ENCODE peak calls at places on chromosomes 1 and 21, in four cellular contexts. N, Z, I and S are unnamed samples. For H4K20me1, the result is how much of the 10 kb centered on the place peaks cover.

GRCh38 chr1:90810006-90810405 is 92.9 kb upstream of the BARHL2 start:
- DNase-seq in N (no peak), I (no peak), Z (no peak), S (no peak)

GRCh38 chr1:14884619-14885175 is 268.9 kb upstream of the TMEM51 start:
- DNase-seq in I (no peak), N (no peak), Z (no peak), S (no peak)

GRCh38 chr21:27380303-27380702 is 413.4 kb upstream of the ADAMTS5 start:
- DNase-seq in Z (no peak), N (no peak), I (peak), S (no peak)

GRCh38 chr21:27268290-27268689 is 301.4 kb upstream of the ADAMTS5 start:
- DNase-seq in N (no peak), I (peak), Z (no peak), S (peak)

GRCh38 chr21:42221581-42222345 is 2.8 kb downstream of the ABCG1 start:
- DNase-seq in N (no peak), Z (no peak), I (no peak), S (peak)

GRCh38 chr1:57041901-57042300 is 76.1 kb upstream of the C8B start:
- DNase-seq in N (no peak), Z (no peak), I (peak), S (no peak)

GRCh38 chr1:194300340-194300739 is 1113.9 kb upstream of the B3GALT2 start:
- DNase-seq in Z (no peak), N (no peak), I (no peak), S (no peak)

GRCh38 chr1:13513885-13514546 is at the start of gene LRRC38:
- DNase-seq in Z (peak), I (no peak), N (peak), S (no peak)

GRCh38 chr1:232038704-232039103 is 412.1 kb downstream of the DISC1 start:
- DNase-seq in Z (no peak), N (no peak), I (peak), S (no peak)

GRCh38 chr21:32803651-32804050 is 32.1 kb upstream of the PAXBP1 start:
- DNase-seq in Z (no peak), N (no peak), I (peak), S (no peak)

GRCh38 chr1:167462341-167462740 is 56.0 kb downstream of the CD247 start:
- DNase-seq in I (no peak), N (no peak), Z (no peak), S (no peak)

GRCh38 chr1:159428536-159428935 is 3.5 kb upstream of the OR10J4 start:
- DNase-seq in Z (no peak), N (no peak), I (peak), S (peak)

GRCh38 chr1:37325010-37325409 is 149.4 kb upstream of the ZC3H12A start:
- DNase-seq in I (no peak), Z (no peak), N (no peak), S (no peak)

GRCh38 chr1:185045793-185046441 is 559 bp downstream of the RNF2 start:
- DNase-seq in Z (peak), I (peak), N (peak), S (peak)

GRCh38 chr21:39317134-39318090 is 4.0 kb upstream of the BRWD1 start:
- DNase-seq in N (no peak), I (no peak), Z (no peak), S (no peak)

GRCh38 chr1:151428068-151428467 is 28.7 kb downstream of the PSMB4 start:
- DNase-seq in Z (no peak), N (no peak), I (no peak), S (no peak)

GRCh38 chr1:149979972-149980548 is 30.5 kb downstream of the OTUD7B start:
- DNase-seq in N (no peak), Z (no peak), I (peak), S (no peak)

GRCh38 chr1:43437031-43437973 is 16.4 kb downstream of the HYI start:
- DNase-seq in N (peak), Z (no peak), I (no peak), S (no peak)

GRCh38 chr1:174892016-174892415 is 107.7 kb upstream of the CACYBP start:
- DNase-seq in Z (no peak), N (peak), I (no peak), S (no peak)

DNA sequence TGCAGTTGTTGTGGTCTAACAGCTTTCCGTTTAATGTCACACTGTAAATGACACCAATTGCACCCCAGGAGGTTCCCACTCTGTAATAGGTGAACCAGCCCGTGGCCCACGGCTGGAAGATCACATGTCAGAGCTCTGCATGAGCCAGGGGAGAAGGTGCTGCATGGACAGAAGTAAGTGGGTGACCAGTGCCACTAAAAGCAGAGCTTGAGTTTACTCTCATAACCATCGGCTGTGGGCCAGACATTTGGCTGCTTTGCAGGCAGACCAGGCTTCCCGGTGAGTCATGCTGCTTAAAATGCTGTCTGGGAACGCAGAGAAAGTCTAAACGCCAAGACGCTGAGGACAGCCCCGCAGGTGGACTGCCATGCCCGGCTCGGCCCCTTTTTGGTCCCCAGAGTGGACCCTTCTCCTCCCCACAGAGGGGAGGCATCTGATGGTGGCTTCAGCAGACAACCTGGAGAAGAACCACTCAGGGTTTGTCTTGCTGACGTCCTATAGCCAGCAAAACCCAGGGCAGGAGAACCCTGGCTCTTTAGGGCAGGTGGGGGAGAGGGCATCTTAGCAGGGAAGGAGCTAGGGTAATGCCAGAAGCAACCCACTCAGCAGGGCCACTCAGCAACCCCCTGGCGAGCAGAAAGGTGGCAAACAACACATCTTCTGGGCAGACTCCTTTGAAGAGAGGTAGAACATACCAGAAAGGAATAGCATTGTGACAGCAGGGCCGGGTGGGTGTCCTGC is 7.3 kb downstream of the KIAA2013 start:
- DNase-seq in N (no peak), Z (no peak), I (peak), S (peak)
- H4K20me1 ChIP-seq in N (under half), Z (under half), I (under half), S (under half)

DNA sequence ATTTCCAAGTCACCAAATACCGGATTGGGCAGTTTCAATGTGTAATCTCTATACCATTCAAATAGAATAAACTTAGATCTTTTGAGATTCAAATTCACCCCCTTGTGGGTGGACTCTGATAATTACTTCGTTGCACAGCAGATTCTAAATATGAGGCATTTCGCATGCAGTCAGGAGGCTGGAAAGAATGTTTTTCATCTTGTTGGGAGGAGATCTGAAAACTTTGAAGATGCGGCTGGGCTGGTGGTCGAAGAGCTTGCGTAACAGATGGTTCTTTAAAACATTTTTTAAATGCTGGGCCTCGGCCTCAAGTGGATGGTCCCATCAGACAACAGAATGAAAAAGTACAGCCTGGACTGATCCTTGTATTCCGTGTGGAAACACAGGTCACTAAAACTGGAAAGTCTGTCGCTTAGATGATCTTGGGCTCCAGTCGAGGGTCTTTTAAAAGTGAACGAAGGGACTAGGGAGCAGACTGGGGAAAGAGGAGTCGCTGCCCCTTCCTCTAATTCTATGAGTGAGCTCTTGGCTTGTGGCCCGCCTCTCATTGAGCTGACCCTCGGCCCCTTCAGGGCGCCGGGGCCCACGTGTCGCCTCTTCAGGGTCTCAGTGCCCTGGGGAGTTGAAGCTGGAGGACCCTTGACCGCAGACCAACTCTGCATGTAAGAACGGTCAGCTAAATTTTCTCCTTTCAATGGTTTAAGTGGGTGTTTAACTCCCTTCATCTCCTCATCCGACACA is 10.6 kb downstream of the NR5A2 start:
- DNase-seq in I (no peak), N (peak), Z (no peak), S (no peak)
- TF ChIP-seq EZH2 in I (no peak), N (peak), Z (peak), S (no peak)

GRCh38 chr21:43794311-43794710 is 4.9 kb downstream of the RRP1 start:
- DNase-seq in Z (no peak), I (no peak), N (no peak), S (no peak)
- H4K20me1 ChIP-seq in Z (under half), I (under half), N (under half), S (under half)

GRCh38 chr1:7650801-7651200 is 120.3 kb upstream of the VAMP3 start:
- DNase-seq in Z (peak), N (peak), I (no peak), S (no peak)
- TF ChIP-seq EZH2 in Z (no peak), N (no peak), I (no peak), S (no peak)

DNA sequence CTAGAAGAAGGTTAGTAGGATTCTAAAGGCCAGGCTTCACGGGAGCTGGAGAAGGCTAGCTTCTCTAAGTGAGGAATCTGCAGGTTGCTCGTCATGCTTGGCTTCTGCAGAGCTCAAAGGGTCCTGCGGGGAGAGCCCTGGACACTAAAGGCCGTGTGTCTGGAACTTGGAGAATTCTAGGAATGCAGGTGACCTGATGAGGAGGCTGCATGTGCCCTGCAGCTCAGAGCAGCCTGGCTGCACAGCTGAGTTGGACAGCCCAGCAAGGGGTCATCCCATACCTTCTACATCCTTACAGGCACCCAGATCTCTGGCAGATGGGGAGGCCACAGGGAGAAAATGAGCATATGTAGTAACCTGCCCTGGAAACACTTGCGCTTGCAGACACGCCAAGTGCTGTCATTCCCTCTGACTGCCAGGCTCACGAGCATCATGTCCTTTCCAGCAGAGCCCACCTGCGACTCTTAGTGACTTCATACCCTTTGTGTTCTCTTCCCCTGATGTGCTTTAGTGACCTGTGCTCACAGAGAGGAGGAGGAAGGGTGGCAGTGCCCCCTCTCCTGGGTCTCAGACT is 9.9 kb downstream of the MAPKAPK2 start:
- DNase-seq in N (peak), I (no peak), Z (peak), S (no peak)
- H4K20me1 ChIP-seq in N (half or more), I (under half), Z (half or more), S (under half)

DNA sequence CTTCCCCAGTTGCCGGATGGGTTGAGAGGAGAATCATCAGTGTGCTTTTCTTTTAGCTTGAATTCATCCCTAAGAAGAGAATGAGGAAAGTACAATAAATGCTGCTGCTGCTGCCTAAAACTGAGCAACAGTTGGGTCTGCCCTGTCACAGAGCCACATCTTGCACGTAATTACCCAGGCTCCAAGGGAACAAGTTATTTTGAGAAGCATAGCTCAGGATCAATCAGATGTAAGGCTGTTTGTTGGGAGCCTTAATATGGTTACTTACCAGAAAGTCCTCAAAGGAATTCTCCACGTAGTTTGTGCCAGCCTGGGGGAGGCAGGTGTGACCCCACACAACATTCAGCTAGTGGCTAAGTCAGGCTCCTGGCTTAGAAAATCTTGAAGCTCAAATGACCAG is 16.7 kb downstream of the ACTN2 start:
- DNase-seq in I (no peak), Z (no peak), N (no peak), S (no peak)
- TF ChIP-seq EZH2 in I (no peak), Z (no peak), N (no peak), S (no peak)